ENCODE peak calls at places on chromosomes 4 and X, in five cellular contexts. G is mammary epithelial cell, T is stomach, Y is fibroblast of lung, V is A673. Q is an unnamed sample.

GRCh38 chrX:143571521-143571920 is 54.2 kb upstream of the SPANXN3 start:
- DNase-seq in G (no peak), T (no peak), Y (no peak), V (no peak), Q (no peak)

GRCh38 chrX:8711401-8711800 is 20.5 kb downstream of the ANOS1 start:
- DNase-seq in G (no peak), T (no peak), Y (no peak), V (no peak), Q (no peak)

GRCh38 chrX:150581093-150581775 is 12.8 kb downstream of the MTM1 start:
- DNase-seq in G (peak), T (no peak), Y (peak), V (peak), Q (no peak)

GRCh38 chrX:38664285-38664684 is 102.9 kb downstream of the TSPAN7 start:
- DNase-seq in G (peak), T (no peak), Y (peak), V (peak), Q (no peak)

GRCh38 chr4:54215379-54216072 is 13.6 kb upstream of the PDGFRA start:
- DNase-seq in G (no peak), T (no peak), Y (no peak), V (no peak), Q (no peak)

GRCh38 chr4:21077967-21078366 is 377.7 kb downstream of the PACRGL start:
- DNase-seq in G (no peak), T (no peak), Y (no peak), V (no peak), Q (no peak)

GRCh38 chr4:38140643-38141203 is 180.5 kb downstream of the PTTG2 start:
- DNase-seq in G (no peak), T (no peak), Y (no peak), V (no peak), Q (no peak)

GRCh38 chr4:24210332-24210902 is 320.6 kb upstream of the PPARGC1A start:
- DNase-seq in G (peak), T (no peak), Y (peak), V (no peak), Q (no peak)

GRCh38 chr4:84677995-84678394 is 95.1 kb downstream of the CDS1 start:
- DNase-seq in G (no peak), T (no peak), Y (no peak), V (no peak), Q (no peak)

GRCh38 chr4:183291070-183291469 is 29.0 kb downstream of the CLDN22 start:
- DNase-seq in G (no peak), T (no peak), Y (no peak), V (no peak), Q (no peak)

GRCh38 chr4:56544573-56545131 is 39.1 kb downstream of the ARL9 start:
- DNase-seq in G (peak), T (peak), Y (peak), V (peak), Q (peak)

GRCh38 chr4:169416461-169416860 is 145.7 kb upstream of the SH3RF1 start:
- DNase-seq in G (no peak), T (no peak), Y (no peak), V (no peak), Q (no peak)

GRCh38 chrX:96611619-96612362 is 72.9 kb upstream of the DIAPH2 start:
- DNase-seq in G (no peak), T (no peak), Y (peak), V (no peak), Q (no peak)

GRCh38 chr4:175035907-175036306 is 117.7 kb downstream of the ADAM29 start:
- DNase-seq in G (peak), T (no peak), Y (peak), V (no peak), Q (no peak)

GRCh38 chr4:87461281-87461700 is 38.9 kb downstream of the NUDT9 start:
- DNase-seq in G (peak), T (no peak), Y (peak), V (no peak), Q (no peak)

GRCh38 chr4:721261-722171 is 15.9 kb downstream of the PCGF3 start:
- DNase-seq in G (peak), T (no peak), Y (peak), V (peak), Q (peak)

GRCh38 chrX:74924449-74925209 is 623 bp downstream of the NEXMIF start:
- DNase-seq in G (peak), T (peak), Y (peak), V (peak), Q (peak)

GRCh38 chrX:123072686-123073385 is 111.2 kb upstream of the GRIA3 start:
- DNase-seq in G (peak), T (no peak), Y (no peak), V (no peak), Q (no peak)

GRCh38 chrX:81120270-81120935 is 81.3 kb downstream of the HMGN5 start:
- DNase-seq in G (no peak), T (no peak), Y (no peak), V (peak), Q (no peak)

GRCh38 chrX:81121513-81122363 is 80.0 kb downstream of the HMGN5 start:
- DNase-seq in G (peak), T (peak), Y (peak), V (peak), Q (peak)

DNA sequence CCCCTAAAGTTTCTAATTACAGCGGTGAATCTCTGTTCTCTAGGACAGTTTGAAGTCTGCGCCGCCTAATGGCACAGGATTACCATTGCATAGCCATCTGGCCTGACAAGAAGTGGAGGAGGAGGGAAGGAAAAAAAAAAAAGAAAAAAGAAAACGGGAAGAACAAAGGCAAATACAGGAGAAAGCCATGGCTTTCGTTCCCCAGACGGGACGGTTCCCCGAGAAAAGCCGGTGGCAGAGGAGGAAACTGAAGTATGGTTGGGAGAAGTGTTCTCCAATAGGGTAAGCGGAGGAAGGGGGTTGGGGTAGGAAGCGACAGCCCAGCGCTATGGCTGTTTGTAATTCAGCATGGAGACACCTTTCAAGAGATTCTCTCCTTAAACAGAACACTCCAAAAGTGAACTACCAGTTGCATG is 80.8 kb downstream of the HMGN5 start:
- DNase-seq in G (peak), T (peak), Y (peak), V (peak), Q (no peak)
- H3K27ac ChIP-seq in G (no peak), T (peak), Y (no peak), V (peak), Q (no peak)

GRCh38 chr4:139599594-139600374 is 43.8 kb upstream of the SETD7 start:
- DNase-seq in G (peak), T (no peak), Y (peak), V (no peak), Q (no peak)
- TF ChIP-seq CTCF in G (no peak), T (no peak), Y (no peak), V (no peak), Q (no peak)

DNA sequence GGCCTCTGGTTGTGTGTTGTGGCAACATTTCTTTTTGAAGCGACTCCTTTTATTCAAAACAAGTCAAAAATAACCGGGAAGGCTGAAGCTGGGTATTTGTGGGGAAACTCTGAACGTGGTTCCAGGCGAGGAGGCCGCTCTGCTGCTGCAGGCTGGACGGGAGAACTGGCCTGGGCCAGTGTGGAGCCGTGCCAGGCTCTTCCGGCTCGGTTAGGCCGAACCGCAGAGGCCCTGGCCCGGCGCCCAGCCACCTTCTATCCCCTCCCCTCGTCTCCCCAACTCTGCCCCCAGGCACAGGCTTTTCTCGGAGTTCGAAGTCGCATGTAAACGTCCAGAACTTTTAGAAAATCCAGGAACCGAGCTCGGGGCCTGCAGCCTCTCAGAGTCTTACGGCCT is 2.4 kb upstream of the BCOR start:
- DNase-seq in G (peak), T (peak), Y (no peak), V (no peak), Q (no peak)
- H3K4me3 ChIP-seq in G (no peak), T (no peak), Y (no peak), V (no peak), Q (no peak)

GRCh38 chrX:1468250-1468772 is 15.6 kb upstream of the ASMTL start:
- DNase-seq in G (peak), T (peak), Y (peak), V (peak), Q (no peak)
- H3K27ac ChIP-seq in G (no peak), T (no peak), Y (no peak), V (no peak), Q (no peak)

GRCh38 chrX:50889582-50889981 is 21.0 kb upstream of the BMP15 start:
- DNase-seq in G (no peak), T (no peak), Y (no peak), V (no peak), Q (no peak)
- TF ChIP-seq CTCF in G (no peak), T (no peak), Y (no peak), V (no peak), Q (no peak)